ENCODE peak calls at places on chromosomes 6 and 20, in ten cellular contexts. K is mesendoderm, A is substantia nigra, I is left ventricle myocardium inferior, C is heart right ventricle, H is fibroblast of lung, J is SJSA1, D is HCT116, F is H9, O is keratinocyte. Y is an unnamed sample.

GRCh38 chr6:44245912-44246662 is 814 bp upstream of the HSP90AB1 start:
- DNase-seq in K (peak; percentile 98), A (peak; percentile 75), I (peak; percentile 95), C (peak; percentile 92), H (peak; percentile 86), J (peak; percentile 87), D (peak; percentile 89), F (peak; percentile 99), O (no peak), Y (no peak)

GRCh38 chr6:52887912-52888535 is 21.5 kb downstream of the GSTA3 start:
- DNase-seq in K (no peak), A (no peak), I (no peak), C (no peak), H (peak; percentile 60), J (no peak), D (no peak), F (no peak), O (no peak), Y (no peak)

GRCh38 chr20:56504373-56505005 is 20.1 kb upstream of the FAM209A start:
- DNase-seq in K (peak; percentile 16), A (no peak), I (no peak), C (no peak), H (no peak), J (no peak), D (no peak), F (peak; percentile 37), O (no peak), Y (no peak)

GRCh38 chr20:59676126-59676876 is 72.0 kb downstream of the PHACTR3 start:
- DNase-seq in K (no peak), A (no peak), I (no peak), C (no peak), H (no peak), J (peak; percentile 28), D (no peak), F (no peak), O (no peak), Y (no peak)

GRCh38 chr6:109743739-109744138 is 52.6 kb downstream of the FIG4 start:
- DNase-seq in K (no peak), A (no peak), I (no peak), C (no peak), H (peak; percentile 76), J (no peak), D (no peak), F (no peak), O (no peak), Y (no peak)

GRCh38 chr20:62628691-62629090 is 13.6 kb upstream of the SLCO4A1 start:
- DNase-seq in K (peak; percentile 94), A (no peak), I (no peak), C (no peak), H (no peak), J (peak; percentile 73), D (no peak), F (no peak), O (no peak), Y (no peak)

GRCh38 chr20:4949833-4950178 is 51.5 kb downstream of the SLC23A2 start:
- DNase-seq in K (peak; percentile 40), A (no peak), I (no peak), C (no peak), H (peak; percentile 67), J (no peak), D (no peak), F (no peak), O (no peak), Y (no peak)

GRCh38 chr6:154380733-154381132 is 24.1 kb upstream of the IPCEF1 start:
- DNase-seq in K (no peak), A (no peak), I (no peak), C (no peak), H (no peak), J (no peak), D (no peak), F (no peak), O (no peak), Y (no peak)

GRCh38 chr6:44428682-44429081 is 41.2 kb downstream of the CDC5L start:
- DNase-seq in K (no peak), A (no peak), I (no peak), C (no peak), H (peak; percentile 9), J (no peak), D (no peak), F (no peak), O (no peak), Y (no peak)

GRCh38 chr6:89750338-89750737 is 69.3 kb downstream of the MDN1 start:
- DNase-seq in K (no peak), A (no peak), I (no peak), C (no peak), H (no peak), J (no peak), D (no peak), F (no peak), O (no peak), Y (no peak)

GRCh38 chr6:89745096-89745495 is 74.5 kb downstream of the MDN1 start:
- DNase-seq in K (no peak), A (no peak), I (no peak), C (no peak), H (no peak), J (no peak), D (no peak), F (no peak), O (no peak), Y (no peak)

GRCh38 chr6:89749918-89750317 is 69.7 kb downstream of the MDN1 start:
- DNase-seq in K (no peak), A (no peak), I (no peak), C (no peak), H (peak; percentile 36), J (no peak), D (no peak), F (no peak), O (no peak), Y (no peak)

GRCh38 chr6:89745728-89746127 is 73.9 kb downstream of the MDN1 start:
- DNase-seq in K (no peak), A (no peak), I (no peak), C (no peak), H (no peak), J (no peak), D (no peak), F (no peak), O (no peak), Y (no peak)
- H3K27ac ChIP-seq in K (no peak overlapping the region), A (no peak overlapping the region), I (no peak overlapping the region), C (no peak overlapping the region), H (peak overlapping the region; percentile 5), J (no peak overlapping the region), D (no peak overlapping the region), F (no peak overlapping the region), O (peak overlapping the region; percentile 17), Y (peak overlapping the region; percentile 63)

DNA sequence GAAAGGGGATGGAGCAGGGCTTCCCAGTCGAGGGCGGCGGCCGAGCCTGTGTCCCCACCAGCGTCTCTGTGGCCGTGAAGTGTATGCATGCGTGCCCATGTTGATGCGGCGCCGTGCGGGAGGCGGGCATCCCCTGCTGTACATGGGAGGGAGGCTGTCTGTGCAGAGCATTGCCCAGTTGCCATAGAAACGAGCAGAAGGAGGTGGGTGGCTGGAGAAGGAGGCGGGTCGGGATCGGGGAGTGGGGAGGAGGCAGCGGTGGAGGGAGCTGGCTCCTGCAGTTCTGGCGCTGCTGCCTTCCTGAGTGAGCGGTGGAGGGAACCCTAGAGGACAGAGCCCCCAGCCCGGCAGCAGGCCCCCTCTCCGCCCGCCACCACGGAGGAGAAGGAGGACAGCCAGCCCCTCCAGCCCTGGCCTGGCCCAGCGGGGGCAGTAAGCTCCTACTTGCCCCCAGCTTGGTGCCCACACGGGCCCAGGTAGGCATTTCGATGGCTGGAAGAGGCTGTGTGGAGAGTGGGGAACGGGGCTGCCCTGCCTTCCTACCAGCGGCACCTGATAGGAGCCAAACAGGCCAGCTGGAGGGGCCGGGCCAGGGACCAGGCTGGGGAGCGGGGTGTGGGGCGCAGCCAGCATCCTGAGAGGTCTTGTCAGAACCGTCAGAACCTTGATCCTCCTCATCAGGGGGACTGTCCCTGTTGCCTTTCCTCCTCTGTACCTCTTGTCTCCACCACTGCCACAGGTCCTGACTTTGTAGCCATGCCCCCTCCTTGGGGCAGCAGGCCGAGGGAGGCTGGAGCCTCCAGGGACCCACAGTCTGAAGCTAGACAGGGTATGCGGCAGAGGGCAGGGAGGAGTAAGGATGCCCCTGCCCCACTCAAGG is 41.3 kb downstream of the SPDEF start:
- DNase-seq in K (peak; percentile 84), A (no peak), I (peak; percentile 11), C (peak; percentile 38), H (peak; percentile 70), J (no peak), D (no peak), F (peak; percentile 71), O (no peak), Y (no peak)
- H3K27ac ChIP-seq in K (no peak overlapping the region), A (no peak overlapping the region), I (no peak overlapping the region), C (no peak overlapping the region), H (no peak overlapping the region), J (no peak overlapping the region), D (no peak overlapping the region), F (no peak overlapping the region), O (no peak overlapping the region), Y (no peak overlapping the region)

DNA sequence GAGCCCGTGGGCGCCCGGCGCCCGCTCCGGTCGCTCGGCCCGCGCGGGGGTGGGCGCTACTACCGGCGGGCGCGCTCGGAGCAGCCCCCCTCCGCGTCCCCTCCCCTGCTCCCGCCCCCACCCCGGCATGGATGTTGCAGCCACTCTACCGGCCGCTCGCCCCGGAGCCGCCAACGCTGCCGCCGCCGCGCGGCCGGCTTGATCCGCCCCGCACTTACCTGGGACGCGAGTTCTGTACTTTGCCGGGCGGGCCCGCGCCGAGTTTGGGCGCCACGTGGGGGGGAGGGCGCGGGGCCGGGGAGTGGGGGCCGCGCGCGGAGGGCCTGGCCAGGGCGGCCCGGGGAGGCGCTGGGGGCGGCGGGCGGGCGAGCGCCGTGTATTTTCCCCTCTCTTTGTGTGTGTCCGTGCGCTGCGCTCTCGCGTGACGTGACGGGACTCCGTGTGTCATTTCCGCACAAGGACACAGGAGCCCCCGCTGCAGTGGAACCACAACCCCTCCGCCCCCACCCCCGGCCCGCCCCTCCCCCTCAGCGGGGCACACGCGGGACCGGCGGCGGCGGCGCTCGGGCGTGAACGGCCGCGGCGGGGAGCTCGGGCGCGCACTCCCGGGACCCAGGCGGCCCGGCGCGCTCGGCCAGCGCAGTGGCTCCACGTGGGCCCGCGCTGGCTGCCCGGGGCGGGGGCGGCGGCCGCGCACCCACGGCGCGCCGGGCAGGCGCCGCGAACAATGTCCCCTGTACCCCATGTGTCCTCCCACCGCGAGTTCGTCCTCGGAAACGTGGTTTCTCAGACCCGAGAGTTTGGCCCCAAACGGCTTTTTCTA is at the start of gene BEND3:
- DNase-seq in K (peak; percentile 69), A (no peak), I (peak; percentile 40), C (peak; percentile 40), H (no peak), J (no peak), D (no peak), F (no peak), O (no peak), Y (no peak)
- H3K27ac ChIP-seq in K (peak within 1 kb of the TSS; percentile 100), A (no peak within 1 kb of the TSS), I (peak within 1 kb of the TSS; percentile 63), C (peak within 1 kb of the TSS; percentile 43), H (no peak within 1 kb of the TSS), J (no peak within 1 kb of the TSS), D (peak within 1 kb of the TSS; percentile 83), F (peak within 1 kb of the TSS; percentile 95), O (peak within 1 kb of the TSS; percentile 36), Y (peak within 1 kb of the TSS; percentile 54)

DNA sequence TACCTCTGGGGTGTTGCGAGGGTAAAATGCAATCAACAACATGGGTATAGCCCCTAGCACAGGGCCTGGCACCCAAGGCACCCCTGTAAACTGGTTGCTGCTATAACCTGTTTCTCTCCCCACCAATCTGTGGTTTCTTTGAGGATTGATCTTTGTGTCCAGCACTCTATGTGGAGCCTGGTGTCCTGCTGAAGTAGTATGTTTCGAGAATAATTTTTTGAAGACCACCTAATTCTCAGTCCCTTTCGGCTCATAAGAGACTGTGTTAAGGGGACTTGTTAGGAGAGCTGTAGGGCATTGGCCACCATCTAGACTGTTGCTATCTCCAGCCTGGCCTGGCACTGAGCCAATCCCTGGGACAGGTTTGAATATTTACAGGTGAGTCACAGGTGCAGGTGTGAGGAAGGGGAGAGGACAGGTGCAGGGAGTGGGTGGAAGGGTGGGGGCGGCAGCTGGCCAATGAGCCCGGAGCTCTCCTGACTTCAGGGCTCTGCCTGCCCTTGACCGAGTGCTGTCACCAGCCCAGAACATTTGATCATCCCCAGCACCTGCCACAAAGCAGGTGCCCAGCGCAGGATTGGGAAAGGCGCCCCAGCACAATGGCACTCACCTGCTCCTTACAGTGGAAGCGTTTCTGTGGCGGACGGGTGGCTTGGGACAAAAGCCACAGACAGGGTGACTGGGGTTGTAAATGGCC is 8.1 kb upstream of the C20orf144 start:
- DNase-seq in K (peak; percentile 22), A (no peak), I (peak; percentile 13), C (no peak), H (no peak), J (no peak), D (no peak), F (peak; percentile 77), O (no peak), Y (peak; percentile 29)
- H3K27ac ChIP-seq in K (no peak overlapping the region), A (no peak overlapping the region), I (no peak overlapping the region), C (no peak overlapping the region), H (no peak overlapping the region), J (no peak overlapping the region), D (no peak overlapping the region), F (no peak overlapping the region), O (no peak overlapping the region), Y (no peak overlapping the region)